ENCODE peak calls at places on chromosomes 3 and 15, in ten cellular contexts. One of them, this sample, is unnamed.

GRCh38 chr3:84077479-84077878 is 881.3 kb upstream of the CADM2 start:
- DNase-seq in SK-N-SH: peak; percentile 1
- DNase-seq in prostate gland: no peak
- DNase-seq in kidney: no peak
- DNase-seq in tibial artery: no peak
- DNase-seq in endodermal cell: no peak
- DNase-seq in A673: no peak
- DNase-seq in Peyer's patch: no peak
- DNase-seq in H9: no peak
- DNase-seq in OCI-LY7: no peak
- DNase-seq in this sample: no peak

GRCh38 chr3:104909188-104909587 is 457.5 kb upstream of the ALCAM start:
- DNase-seq in prostate gland: no peak
- DNase-seq in SK-N-SH: peak; percentile 20
- DNase-seq in OCI-LY7: no peak
- DNase-seq in endodermal cell: no peak
- DNase-seq in A673: peak; percentile 56
- DNase-seq in tibial artery: no peak
- DNase-seq in Peyer's patch: no peak
- DNase-seq in kidney: no peak
- DNase-seq in H9: no peak
- DNase-seq in this sample: no peak

GRCh38 chr3:51944541-51945021 is 2.4 kb downstream of the PARP3 start:
- DNase-seq in SK-N-SH: no peak
- DNase-seq in A673: no peak
- DNase-seq in OCI-LY7: no peak
- DNase-seq in kidney: peak; percentile 63
- DNase-seq in endodermal cell: no peak
- DNase-seq in prostate gland: no peak
- DNase-seq in Peyer's patch: no peak
- DNase-seq in H9: no peak
- DNase-seq in tibial artery: peak; percentile 62
- DNase-seq in this sample: no peak

GRCh38 chr15:72411544-72411943 is 13.4 kb downstream of the TMEM202 start:
- DNase-seq in OCI-LY7: no peak
- DNase-seq in A673: no peak
- DNase-seq in kidney: no peak
- DNase-seq in Peyer's patch: no peak
- DNase-seq in endodermal cell: no peak
- DNase-seq in SK-N-SH: no peak
- DNase-seq in tibial artery: no peak
- DNase-seq in prostate gland: no peak
- DNase-seq in H9: no peak
- DNase-seq in this sample: no peak

GRCh38 chr15:32849769-32850668 is 132.2 kb downstream of the GREM1 start:
- DNase-seq in A673: peak; percentile 19
- DNase-seq in endodermal cell: no peak
- DNase-seq in tibial artery: no peak
- DNase-seq in SK-N-SH: no peak
- DNase-seq in prostate gland: no peak
- DNase-seq in H9: no peak
- DNase-seq in Peyer's patch: no peak
- DNase-seq in OCI-LY7: no peak
- DNase-seq in kidney: no peak
- DNase-seq in this sample: no peak

GRCh38 chr3:124664804-124665203 is 65.4 kb upstream of the UMPS start:
- DNase-seq in endodermal cell: no peak
- DNase-seq in A673: no peak
- DNase-seq in kidney: no peak
- DNase-seq in OCI-LY7: no peak
- DNase-seq in H9: no peak
- DNase-seq in tibial artery: no peak
- DNase-seq in Peyer's patch: no peak
- DNase-seq in SK-N-SH: no peak
- DNase-seq in prostate gland: no peak
- DNase-seq in this sample: no peak

GRCh38 chr3:12353796-12354505 is 65.1 kb downstream of the PPARG start:
- DNase-seq in kidney: no peak
- DNase-seq in H9: no peak
- DNase-seq in tibial artery: no peak
- DNase-seq in Peyer's patch: no peak
- DNase-seq in OCI-LY7: no peak
- DNase-seq in endodermal cell: no peak
- DNase-seq in A673: peak; percentile 4
- DNase-seq in SK-N-SH: no peak
- DNase-seq in prostate gland: no peak
- DNase-seq in this sample: no peak

GRCh38 chr15:27990411-27991338 is 108.4 kb downstream of the OCA2 start:
- DNase-seq in H9: no peak
- DNase-seq in OCI-LY7: no peak
- DNase-seq in kidney: no peak
- DNase-seq in tibial artery: no peak
- DNase-seq in Peyer's patch: no peak
- DNase-seq in A673: no peak
- DNase-seq in endodermal cell: no peak
- DNase-seq in SK-N-SH: peak; percentile 72
- DNase-seq in prostate gland: no peak
- DNase-seq in this sample: no peak

GRCh38 chr15:88664151-88664778 is 25.4 kb downstream of the ISG20 start:
- DNase-seq in tibial artery: no peak
- DNase-seq in kidney: no peak
- DNase-seq in A673: no peak
- DNase-seq in SK-N-SH: no peak
- DNase-seq in endodermal cell: no peak
- DNase-seq in Peyer's patch: peak; percentile 56
- DNase-seq in H9: no peak
- DNase-seq in OCI-LY7: peak; percentile 73
- DNase-seq in prostate gland: peak; percentile 36
- DNase-seq in this sample: peak; percentile 13

GRCh38 chr15:82571722-82572222 is 31.5 kb upstream of the RPS17 start:
- DNase-seq in prostate gland: peak; percentile 18
- DNase-seq in OCI-LY7: no peak
- DNase-seq in Peyer's patch: no peak
- DNase-seq in endodermal cell: peak; percentile 83
- DNase-seq in A673: peak; percentile 61
- DNase-seq in kidney: peak; percentile 83
- DNase-seq in SK-N-SH: peak; percentile 80
- DNase-seq in tibial artery: peak; percentile 86
- DNase-seq in H9: peak; percentile 71
- DNase-seq in this sample: peak; percentile 83

DNA sequence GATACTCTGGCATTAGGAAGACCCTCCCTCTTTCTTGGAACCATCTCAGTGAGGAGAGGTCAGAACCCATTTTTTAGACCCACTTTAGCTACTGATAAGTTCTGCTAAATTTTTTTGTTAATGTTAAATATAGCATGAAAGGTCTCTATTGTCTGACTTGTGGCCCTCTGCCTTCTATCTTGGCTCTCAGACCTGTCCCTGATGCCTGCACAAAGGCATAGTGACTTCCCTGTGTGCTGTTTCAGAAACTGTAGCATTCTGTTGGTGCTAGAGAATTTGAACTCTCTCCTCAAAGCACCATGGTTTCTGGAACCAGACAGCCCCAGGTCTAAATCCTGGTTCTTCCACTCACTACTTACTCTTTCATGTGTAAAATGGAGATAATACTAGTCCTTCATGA is 15.4 kb downstream of the MAPKBP1 start:
- DNase-seq in tibial artery: no peak
- DNase-seq in Peyer's patch: no peak
- DNase-seq in OCI-LY7: no peak
- DNase-seq in kidney: no peak
- DNase-seq in endodermal cell: no peak
- DNase-seq in H9: no peak
- DNase-seq in prostate gland: no peak
- DNase-seq in SK-N-SH: no peak
- DNase-seq in A673: no peak
- DNase-seq in this sample: no peak
- H3K27ac ChIP-seq in tibial artery: no peak overlapping the region
- H3K27ac ChIP-seq in Peyer's patch: peak overlapping the region; percentile 76
- H3K27ac ChIP-seq in OCI-LY7: no peak overlapping the region
- H3K27ac ChIP-seq in kidney: no peak overlapping the region
- H3K27ac ChIP-seq in endodermal cell: no peak overlapping the region
- H3K27ac ChIP-seq in H9: no peak overlapping the region
- H3K27ac ChIP-seq in prostate gland: no peak overlapping the region
- H3K27ac ChIP-seq in SK-N-SH: no peak overlapping the region
- H3K27ac ChIP-seq in A673: no peak overlapping the region
- H3K27ac ChIP-seq in this sample: no peak overlapping the region

DNA sequence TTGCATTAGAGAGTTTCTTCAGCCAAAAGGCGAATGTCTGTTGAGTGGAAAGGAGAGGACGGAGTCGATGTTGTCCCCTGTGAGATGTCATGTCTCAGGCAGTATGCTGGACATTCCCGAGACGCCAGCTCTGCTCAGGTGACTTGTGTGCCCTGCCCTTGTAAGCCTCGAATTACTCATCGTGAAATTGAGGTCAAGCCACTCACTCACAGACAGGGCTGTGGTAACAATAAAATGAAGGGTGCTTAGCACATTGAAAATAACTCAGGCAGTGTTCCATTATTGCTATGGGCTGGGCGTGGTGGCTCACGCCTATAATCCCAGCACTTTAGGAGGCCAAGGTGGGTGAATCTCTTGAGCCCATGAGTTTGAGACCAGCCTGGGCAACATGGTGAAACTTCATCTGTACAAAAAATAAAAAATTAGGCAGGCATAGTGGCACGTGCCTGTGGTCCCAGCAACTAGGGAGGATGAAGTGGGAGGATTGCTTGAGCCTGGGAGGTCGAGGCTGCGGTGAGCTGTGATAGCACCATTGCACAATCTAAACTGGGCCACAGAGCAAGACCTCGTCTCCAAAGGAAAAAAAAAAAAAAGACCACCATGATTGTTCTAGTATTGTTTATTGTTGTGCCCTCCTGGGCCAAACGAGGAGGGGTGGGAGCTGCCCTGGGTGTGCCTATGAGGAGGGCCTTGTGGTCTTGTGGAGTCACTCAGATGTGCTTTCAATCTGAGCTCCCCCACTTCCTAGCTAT is 214.4 kb downstream of the THSD4 start:
- DNase-seq in OCI-LY7: no peak
- DNase-seq in A673: no peak
- DNase-seq in kidney: no peak
- DNase-seq in tibial artery: no peak
- DNase-seq in Peyer's patch: no peak
- DNase-seq in SK-N-SH: no peak
- DNase-seq in endodermal cell: no peak
- DNase-seq in prostate gland: no peak
- DNase-seq in H9: no peak
- DNase-seq in this sample: no peak
- H3K4me1 ChIP-seq in OCI-LY7: no peaks in the 10 kb centered on the region
- H3K4me1 ChIP-seq in A673: no peaks in the 10 kb centered on the region
- H3K4me1 ChIP-seq in kidney: peaks cover 12% of the 10 kb centered on the region
- H3K4me1 ChIP-seq in tibial artery: peaks cover 75% of the 10 kb centered on the region
- H3K4me1 ChIP-seq in Peyer's patch: peaks cover 33% of the 10 kb centered on the region
- H3K4me1 ChIP-seq in SK-N-SH: peaks cover 13% of the 10 kb centered on the region
- H3K4me1 ChIP-seq in endodermal cell: no peaks in the 10 kb centered on the region
- H3K4me1 ChIP-seq in prostate gland: no peaks in the 10 kb centered on the region
- H3K4me1 ChIP-seq in H9: peaks cover 5% of the 10 kb centered on the region
- H3K4me1 ChIP-seq in this sample: peaks cover 26% of the 10 kb centered on the region

GRCh38 chr15:70150405-70150747 is 52.7 kb upstream of the TLE3 start:
- DNase-seq in A673: no peak
- DNase-seq in prostate gland: no peak
- DNase-seq in Peyer's patch: no peak
- DNase-seq in OCI-LY7: no peak
- DNase-seq in tibial artery: no peak
- DNase-seq in kidney: no peak
- DNase-seq in endodermal cell: no peak
- DNase-seq in H9: no peak
- DNase-seq in SK-N-SH: no peak
- DNase-seq in this sample: no peak
- H3K9me3 ChIP-seq in A673: no peaks in the 10 kb centered on the region
- H3K9me3 ChIP-seq in prostate gland: no peaks in the 10 kb centered on the region
- H3K9me3 ChIP-seq in Peyer's patch: no peaks in the 10 kb centered on the region
- H3K9me3 ChIP-seq in OCI-LY7: no peaks in the 10 kb centered on the region
- H3K9me3 ChIP-seq in tibial artery: no peaks in the 10 kb centered on the region
- H3K9me3 ChIP-seq in kidney: no peaks in the 10 kb centered on the region
- H3K9me3 ChIP-seq in endodermal cell: no peaks in the 10 kb centered on the region
- H3K9me3 ChIP-seq in H9: no peaks in the 10 kb centered on the region
- H3K9me3 ChIP-seq in SK-N-SH: no peaks in the 10 kb centered on the region
- H3K9me3 ChIP-seq in this sample: no peaks in the 10 kb centered on the region

GRCh38 chr3:149371723-149372114 is 5.7 kb downstream of the TM4SF1 start:
- DNase-seq in OCI-LY7: no peak
- DNase-seq in tibial artery: no peak
- DNase-seq in prostate gland: no peak
- DNase-seq in A673: no peak
- DNase-seq in Peyer's patch: no peak
- DNase-seq in kidney: no peak
- DNase-seq in endodermal cell: no peak
- DNase-seq in SK-N-SH: no peak
- DNase-seq in H9: no peak
- DNase-seq in this sample: no peak

GRCh38 chr3:149373235-149374125 is 4.0 kb downstream of the TM4SF1 start:
- DNase-seq in A673: no peak
- DNase-seq in OCI-LY7: no peak
- DNase-seq in Peyer's patch: no peak
- DNase-seq in SK-N-SH: no peak
- DNase-seq in prostate gland: no peak
- DNase-seq in endodermal cell: no peak
- DNase-seq in tibial artery: no peak
- DNase-seq in kidney: no peak
- DNase-seq in H9: no peak
- DNase-seq in this sample: no peak

GRCh38 chr3:149369991-149370866 is 7.2 kb downstream of the TM4SF1 start:
- DNase-seq in OCI-LY7: no peak
- DNase-seq in Peyer's patch: no peak
- DNase-seq in endodermal cell: no peak
- DNase-seq in A673: peak; percentile 15
- DNase-seq in tibial artery: no peak
- DNase-seq in H9: no peak
- DNase-seq in SK-N-SH: no peak
- DNase-seq in prostate gland: no peak
- DNase-seq in kidney: no peak
- DNase-seq in this sample: no peak

GRCh38 chr3:149368850-149369497 is 8.5 kb downstream of the TM4SF1 start:
- DNase-seq in endodermal cell: no peak
- DNase-seq in SK-N-SH: no peak
- DNase-seq in kidney: no peak
- DNase-seq in H9: no peak
- DNase-seq in Peyer's patch: no peak
- DNase-seq in tibial artery: no peak
- DNase-seq in A673: no peak
- DNase-seq in OCI-LY7: no peak
- DNase-seq in prostate gland: no peak
- DNase-seq in this sample: no peak

DNA sequence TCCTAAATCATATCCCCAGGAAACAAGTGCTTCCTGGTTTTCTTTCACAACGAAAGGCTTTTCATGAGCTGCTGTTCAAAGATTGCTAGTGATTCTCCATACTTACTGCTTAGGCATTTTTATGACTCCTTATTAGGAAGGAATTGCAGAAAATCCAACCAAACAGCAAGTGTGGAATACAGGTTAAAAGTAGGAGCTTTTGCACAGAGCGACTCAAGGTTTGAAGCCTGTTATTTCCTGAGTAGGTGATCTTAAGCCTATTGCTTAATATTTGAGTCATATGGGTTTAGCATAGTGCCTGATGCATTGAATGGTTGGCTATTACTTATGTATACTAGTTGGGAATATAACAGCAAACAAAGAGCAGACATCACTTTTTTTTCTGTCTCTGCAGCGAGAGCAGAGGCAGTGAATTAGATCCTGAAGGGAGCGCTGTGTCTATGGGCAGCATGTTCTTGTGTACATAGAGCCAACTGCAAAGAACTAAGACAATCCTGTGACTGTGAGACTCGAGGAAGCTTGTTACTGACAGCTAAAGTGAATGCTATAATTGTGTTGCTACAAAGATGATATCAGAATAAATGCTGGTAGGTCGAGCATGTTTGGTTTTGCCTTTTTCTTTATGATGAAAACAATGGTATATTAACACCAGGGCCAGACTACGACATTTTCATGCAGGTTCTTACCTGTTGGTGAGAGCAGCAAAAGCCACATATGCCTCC is 6.3 kb downstream of the TM4SF1 start:
- DNase-seq in Peyer's patch: no peak
- DNase-seq in A673: peak; percentile 39
- DNase-seq in endodermal cell: no peak
- DNase-seq in tibial artery: no peak
- DNase-seq in prostate gland: peak; percentile 62
- DNase-seq in kidney: no peak
- DNase-seq in H9: no peak
- DNase-seq in OCI-LY7: no peak
- DNase-seq in SK-N-SH: no peak
- DNase-seq in this sample: no peak
- H3K27ac ChIP-seq in Peyer's patch: peak overlapping the region; percentile 22
- H3K27ac ChIP-seq in A673: no peak overlapping the region
- H3K27ac ChIP-seq in endodermal cell: no peak overlapping the region
- H3K27ac ChIP-seq in tibial artery: peak overlapping the region; percentile 12
- H3K27ac ChIP-seq in prostate gland: peak overlapping the region; percentile 71
- H3K27ac ChIP-seq in kidney: peak overlapping the region; percentile 0
- H3K27ac ChIP-seq in H9: no peak overlapping the region
- H3K27ac ChIP-seq in OCI-LY7: no peak overlapping the region
- H3K27ac ChIP-seq in SK-N-SH: peak overlapping the region; percentile 34
- H3K27ac ChIP-seq in this sample: peak overlapping the region; percentile 8

This sample was measured in testis.